ENCODE peak calls at places on chromosomes 13 and 19, in four cellular contexts. One of them, this sample, is unnamed.

GRCh38 chr13:64239372-64239771 is 2823.7 kb upstream of the PCDH20 start:
- DNase-seq in GM12878: no peak
- DNase-seq in HepG2: no peak
- DNase-seq in H1: no peak
- DNase-seq in this sample: no peak

GRCh38 chr19:13814550-13814949 is 19.3 kb downstream of the ZSWIM4 start:
- DNase-seq in GM12878: no peak
- DNase-seq in HepG2: no peak
- DNase-seq in H1: no peak
- DNase-seq in this sample: no peak

GRCh38 chr13:46232281-46232680 is 20.6 kb downstream of the LRRC63 start:
- DNase-seq in GM12878: no peak
- DNase-seq in HepG2: no peak
- DNase-seq in H1: no peak
- DNase-seq in this sample: no peak

GRCh38 chr13:35016362-35017148 is 74.5 kb downstream of the NBEA start:
- DNase-seq in GM12878: no peak
- DNase-seq in HepG2: no peak
- DNase-seq in H1: no peak
- DNase-seq in this sample: no peak

GRCh38 chr13:42728507-42729180 is 52.7 kb upstream of the FAM216B start:
- DNase-seq in GM12878: no peak
- DNase-seq in HepG2: no peak
- DNase-seq in H1: no peak
- DNase-seq in this sample: no peak

GRCh38 chr19:39407394-39407643 is 672 bp downstream of the ZFP36 start:
- DNase-seq in GM12878: no peak
- DNase-seq in HepG2: no peak
- DNase-seq in H1: no peak
- DNase-seq in this sample: no peak

GRCh38 chr13:110563463-110563774 is 1.9 kb upstream of the RAB20 start:
- DNase-seq in GM12878: no peak
- DNase-seq in HepG2: no peak
- DNase-seq in H1: no peak
- DNase-seq in this sample: no peak

GRCh38 chr13:41107104-41107571 is 25.5 kb downstream of the KBTBD6 start:
- DNase-seq in GM12878: no peak
- DNase-seq in HepG2: peak
- DNase-seq in H1: peak
- DNase-seq in this sample: no peak

GRCh38 chr19:2495651-2496316 is 19.9 kb downstream of the GADD45B start:
- DNase-seq in GM12878: no peak
- DNase-seq in HepG2: no peak
- DNase-seq in H1: no peak
- DNase-seq in this sample: no peak

GRCh38 chr13:74444161-74444571 is 310.0 kb upstream of the KLF12 start:
- DNase-seq in GM12878: no peak
- DNase-seq in HepG2: no peak
- DNase-seq in H1: no peak
- DNase-seq in this sample: no peak

GRCh38 chr19:35396240-35396885 is 25.5 kb downstream of the GPR42 start:
- DNase-seq in GM12878: no peak
- DNase-seq in HepG2: no peak
- DNase-seq in H1: no peak
- DNase-seq in this sample: no peak

GRCh38 chr13:37755349-37755748 is 114.2 kb downstream of the TRPC4 start:
- DNase-seq in GM12878: no peak
- DNase-seq in HepG2: no peak
- DNase-seq in H1: no peak
- DNase-seq in this sample: no peak

GRCh38 chr19:4657262-4657661 is 12.9 kb downstream of the MYDGF start:
- DNase-seq in GM12878: no peak
- DNase-seq in HepG2: no peak
- DNase-seq in H1: no peak
- DNase-seq in this sample: no peak

GRCh38 chr13:108267338-108267737 is 2.2 kb upstream of the TNFSF13B start:
- DNase-seq in GM12878: no peak
- DNase-seq in HepG2: no peak
- DNase-seq in H1: no peak
- DNase-seq in this sample: no peak

GRCh38 chr13:102698649-102698980 is 3.8 kb upstream of the METTL21C start:
- DNase-seq in GM12878: no peak
- DNase-seq in HepG2: no peak
- DNase-seq in H1: no peak
- DNase-seq in this sample: no peak

GRCh38 chr13:24022568-24022967 is 125.3 kb upstream of the C1QTNF9B start:
- DNase-seq in GM12878: no peak
- DNase-seq in HepG2: no peak
- DNase-seq in H1: no peak
- DNase-seq in this sample: no peak
- TF ChIP-seq SRF in GM12878: no peak
- TF ChIP-seq SRF in HepG2: no peak
- TF ChIP-seq SRF in H1: no peak
- TF ChIP-seq SRF in this sample: no peak

GRCh38 chr13:44768775-44769578 is 192.8 kb upstream of the TSC22D1 start:
- DNase-seq in GM12878: peak
- DNase-seq in HepG2: no peak
- DNase-seq in H1: no peak
- DNase-seq in this sample: no peak
- TF ChIP-seq RAD21 in GM12878: peak
- TF ChIP-seq RAD21 in HepG2: no peak
- TF ChIP-seq RAD21 in H1: no peak
- TF ChIP-seq RAD21 in this sample: no peak

DNA sequence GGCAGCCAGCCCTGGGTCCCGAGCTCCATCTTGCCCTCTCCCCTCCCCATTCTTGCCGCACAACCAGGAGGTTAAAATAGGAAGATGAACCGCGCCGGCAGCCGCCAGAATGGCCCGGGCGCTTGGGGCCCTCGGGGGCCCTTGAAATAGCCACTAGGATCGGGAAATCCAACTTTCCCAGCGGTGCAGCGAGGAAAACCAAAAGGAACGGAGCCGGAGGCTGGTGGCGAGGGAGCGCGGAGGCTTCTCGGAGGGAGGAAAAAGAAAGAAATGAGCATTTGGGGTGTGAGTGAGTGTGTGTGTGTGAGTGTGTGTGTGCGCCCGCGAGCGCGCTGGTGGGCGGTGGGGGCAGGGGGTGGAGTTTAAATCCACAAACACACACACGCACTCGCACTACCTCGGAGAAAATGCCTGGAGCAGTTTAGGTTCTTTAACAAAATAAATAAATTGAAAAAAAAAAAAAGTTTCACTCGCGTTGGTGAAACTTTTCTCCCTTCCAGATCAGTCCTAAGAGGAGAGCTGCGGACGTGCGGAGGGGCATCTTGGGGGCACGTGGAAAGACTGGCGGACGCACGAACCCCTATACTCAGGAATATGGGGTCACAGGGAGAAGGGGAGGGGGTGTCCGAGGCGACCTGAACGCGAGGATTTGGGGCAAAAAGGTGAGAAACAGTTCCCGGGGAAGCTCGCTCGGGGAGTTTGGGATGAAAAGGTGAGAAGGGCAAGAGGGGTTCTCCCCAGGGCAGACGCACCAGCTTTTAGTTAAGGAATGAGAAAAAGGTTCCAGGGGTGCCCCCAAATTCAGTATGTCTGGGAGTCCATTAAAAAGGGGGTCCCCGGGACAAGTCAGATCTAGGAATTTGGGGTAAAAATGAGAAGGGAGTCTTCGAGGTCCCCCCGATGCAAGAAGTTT is 1.3 kb downstream of the RFX2 start:
- DNase-seq in GM12878: no peak
- DNase-seq in HepG2: no peak
- DNase-seq in H1: peak
- DNase-seq in this sample: no peak
- TF ChIP-seq SRF in GM12878: no peak
- TF ChIP-seq SRF in HepG2: no peak
- TF ChIP-seq SRF in H1: no peak
- TF ChIP-seq SRF in this sample: no peak

GRCh38 chr19:33780746-33781145 is 15.9 kb upstream of the KCTD15 start:
- DNase-seq in GM12878: no peak
- DNase-seq in HepG2: no peak
- DNase-seq in H1: no peak
- DNase-seq in this sample: no peak
- TF ChIP-seq RAD21 in GM12878: no peak
- TF ChIP-seq RAD21 in HepG2: no peak
- TF ChIP-seq RAD21 in H1: no peak
- TF ChIP-seq RAD21 in this sample: no peak

DNA sequence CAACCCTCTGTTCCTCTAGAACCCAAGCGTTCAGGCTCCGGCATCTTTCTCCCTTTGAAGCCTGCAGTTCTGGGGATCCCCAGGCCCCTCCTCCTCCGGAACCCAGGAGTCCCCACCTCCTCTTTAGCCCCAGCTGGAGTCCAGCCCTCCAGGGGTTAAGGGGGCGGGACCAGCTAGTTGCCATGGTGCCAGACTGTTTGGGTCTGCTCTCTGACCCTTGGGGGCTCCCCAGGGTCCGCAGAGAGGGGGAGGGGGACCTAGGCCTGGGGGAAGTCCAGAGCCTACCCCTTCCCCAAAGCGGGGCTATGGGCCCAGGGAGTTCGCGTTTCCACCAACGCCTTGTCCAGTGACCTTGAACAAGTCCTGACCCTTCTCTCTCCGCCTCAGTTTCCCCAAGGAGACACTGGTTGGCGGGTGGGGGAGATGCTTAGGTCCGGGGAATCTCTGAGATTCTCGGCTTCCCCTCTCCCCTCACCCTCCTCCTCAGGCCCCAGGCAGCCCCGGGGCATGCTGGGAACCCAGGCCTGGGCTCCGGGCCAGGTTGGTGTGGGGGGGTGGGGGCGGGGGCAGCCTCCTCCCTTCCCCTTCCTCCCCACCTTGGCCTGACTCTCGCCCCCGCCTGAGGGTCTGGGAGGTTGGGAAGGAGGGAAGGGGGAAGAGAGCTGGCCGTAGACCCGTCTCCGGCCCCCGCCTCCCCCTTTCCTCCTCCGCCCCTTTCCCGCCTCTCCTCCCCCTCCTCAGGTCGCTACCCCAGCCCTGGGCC is 2.6 kb upstream of the SPACA6 start:
- DNase-seq in GM12878: no peak
- DNase-seq in HepG2: no peak
- DNase-seq in H1: peak
- DNase-seq in this sample: no peak
- TF ChIP-seq SRF in GM12878: no peak
- TF ChIP-seq SRF in HepG2: no peak
- TF ChIP-seq SRF in H1: no peak
- TF ChIP-seq SRF in this sample: no peak

GRCh38 chr13:48656621-48657020 is 2.9 kb downstream of the CYSLTR2 start:
- DNase-seq in GM12878: no peak
- DNase-seq in HepG2: peak
- DNase-seq in H1: no peak
- DNase-seq in this sample: no peak
- TF ChIP-seq RAD21 in GM12878: no peak
- TF ChIP-seq RAD21 in HepG2: no peak
- TF ChIP-seq RAD21 in H1: no peak
- TF ChIP-seq RAD21 in this sample: no peak

GRCh38 chr13:31090921-31091624 is 70.6 kb downstream of the HSPH1 start:
- DNase-seq in GM12878: no peak
- DNase-seq in HepG2: no peak
- DNase-seq in H1: no peak
- DNase-seq in this sample: no peak

GRCh38 chr13:31096624-31097302 is 64.9 kb downstream of the HSPH1 start:
- DNase-seq in GM12878: no peak
- DNase-seq in HepG2: no peak
- DNase-seq in H1: no peak
- DNase-seq in this sample: no peak

GRCh38 chr13:31093145-31093885 is 68.4 kb downstream of the HSPH1 start:
- DNase-seq in GM12878: no peak
- DNase-seq in HepG2: no peak
- DNase-seq in H1: no peak
- DNase-seq in this sample: no peak

GRCh38 chr13:31092631-31093030 is 69.1 kb downstream of the HSPH1 start:
- DNase-seq in GM12878: no peak
- DNase-seq in HepG2: no peak
- DNase-seq in H1: no peak
- DNase-seq in this sample: no peak

DNA sequence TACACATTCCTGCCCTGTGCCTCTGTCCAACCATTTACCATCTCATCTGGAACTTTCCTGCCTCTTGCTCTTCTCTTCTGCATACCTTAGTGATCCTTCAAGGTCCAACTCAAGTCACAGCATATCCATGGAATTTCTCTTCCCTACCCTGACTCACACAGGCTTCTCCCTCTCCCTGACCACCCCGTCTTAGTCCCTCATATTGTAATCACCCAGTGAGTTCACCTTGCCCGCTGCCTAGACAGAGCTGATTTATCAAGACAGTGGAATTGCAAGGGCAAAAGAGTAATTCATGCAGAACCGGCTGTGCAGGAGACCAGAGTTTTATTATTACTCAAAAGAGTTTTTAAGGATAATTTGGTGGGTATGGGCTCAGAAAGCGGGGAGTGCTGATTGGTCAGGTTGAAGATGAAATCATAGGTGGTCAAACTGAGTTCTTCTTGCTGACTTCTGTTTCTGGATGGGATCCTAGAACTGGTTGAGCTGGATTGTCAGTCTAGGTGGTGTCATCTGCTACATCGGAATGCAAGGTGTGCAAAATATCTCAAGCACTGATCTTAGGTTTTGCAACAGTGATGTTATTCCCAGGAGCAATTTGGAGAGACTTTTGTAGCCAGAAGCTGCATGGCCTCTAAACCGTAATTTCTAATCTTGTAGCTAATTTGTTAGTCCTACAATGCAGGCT is 67.2 kb downstream of the HSPH1 start:
- DNase-seq in GM12878: no peak
- DNase-seq in HepG2: no peak
- DNase-seq in H1: no peak
- DNase-seq in this sample: no peak
- TF ChIP-seq SRF in GM12878: no peak
- TF ChIP-seq SRF in HepG2: no peak
- TF ChIP-seq SRF in H1: no peak
- TF ChIP-seq SRF in this sample: no peak

DNA sequence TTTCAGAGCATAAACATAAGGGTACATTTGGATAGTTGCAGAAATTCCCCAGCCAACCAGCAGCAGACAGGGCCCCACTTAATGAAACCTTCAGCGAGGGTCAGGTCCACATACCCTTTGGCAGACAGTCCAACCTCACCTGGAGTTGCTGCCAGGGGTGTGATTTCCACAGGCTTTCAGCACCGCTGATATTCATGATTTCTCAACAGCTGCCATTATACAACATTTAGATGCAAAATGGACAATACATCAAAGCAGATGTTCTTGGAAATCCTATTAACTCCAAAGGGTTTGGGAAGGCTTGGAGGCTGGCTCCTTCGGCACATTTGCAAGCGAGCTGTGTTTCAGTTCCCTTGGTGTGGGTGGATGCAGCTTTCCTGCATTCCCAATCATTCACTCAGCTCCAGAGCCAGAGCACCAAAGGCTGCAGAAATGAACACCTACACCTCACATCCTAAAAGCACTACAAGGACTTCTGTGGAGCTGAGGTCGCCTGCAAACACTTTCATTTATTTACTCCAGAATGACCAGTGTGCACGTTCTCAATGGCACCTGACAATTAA is 147.2 kb upstream of the VSTM2B start:
- DNase-seq in GM12878: no peak
- DNase-seq in HepG2: no peak
- DNase-seq in H1: peak
- DNase-seq in this sample: no peak
- TF ChIP-seq RAD21 in GM12878: no peak
- TF ChIP-seq RAD21 in HepG2: no peak
- TF ChIP-seq RAD21 in H1: no peak
- TF ChIP-seq RAD21 in this sample: no peak

This sample was measured in HCT116.